ENCODE peak calls at places on chromosomes 5 and 9, in five cellular contexts. One of them, this sample, is unnamed.

GRCh38 chr5:156380846-156381245 is 53.9 kb downstream of the SGCD start:
- DNase-seq in suprapubic skin: no peak
- DNase-seq in sigmoid colon: peak; percentile 70
- DNase-seq in transverse colon: no peak
- DNase-seq in A549: no peak
- DNase-seq in this sample: no peak

GRCh38 chr9:76534031-76534430 is 75.0 kb downstream of the GCNT1 start:
- DNase-seq in sigmoid colon: no peak
- DNase-seq in suprapubic skin: no peak
- DNase-seq in A549: no peak
- DNase-seq in transverse colon: no peak
- DNase-seq in this sample: no peak

GRCh38 chr5:175059687-175060194 is 335.4 kb downstream of the MSX2 start:
- DNase-seq in transverse colon: no peak
- DNase-seq in sigmoid colon: peak; percentile 63
- DNase-seq in A549: peak; percentile 76
- DNase-seq in suprapubic skin: no peak
- DNase-seq in this sample: no peak

GRCh38 chr5:150062523-150062922 is 23.8 kb downstream of the CSF1R start:
- DNase-seq in sigmoid colon: no peak
- DNase-seq in transverse colon: no peak
- DNase-seq in suprapubic skin: no peak
- DNase-seq in A549: no peak
- DNase-seq in this sample: no peak

GRCh38 chr5:93596676-93597441 is 13.8 kb downstream of the NR2F1 start:
- DNase-seq in transverse colon: peak; percentile 70
- DNase-seq in A549: no peak
- DNase-seq in sigmoid colon: no peak
- DNase-seq in suprapubic skin: no peak
- DNase-seq in this sample: no peak

GRCh38 chr9:93910598-93910997 is 44.6 kb downstream of the BARX1 start:
- DNase-seq in sigmoid colon: no peak
- DNase-seq in suprapubic skin: no peak
- DNase-seq in A549: no peak
- DNase-seq in transverse colon: no peak
- DNase-seq in this sample: no peak

GRCh38 chr5:141636413-141637265 is at the start of the genes HDAC3 and RELL2:
- DNase-seq in transverse colon: peak; percentile 97
- DNase-seq in A549: peak; percentile 93
- DNase-seq in suprapubic skin: peak; percentile 95
- DNase-seq in sigmoid colon: peak; percentile 96
- DNase-seq in this sample: peak; percentile 94

GRCh38 chr5:1419476-1420210 is 25.6 kb downstream of the SLC6A3 start:
- DNase-seq in transverse colon: no peak
- DNase-seq in A549: no peak
- DNase-seq in sigmoid colon: peak; percentile 32
- DNase-seq in suprapubic skin: no peak
- DNase-seq in this sample: no peak

GRCh38 chr9:111375817-111376564 is 46.0 kb upstream of the OR2K2 start:
- DNase-seq in A549: no peak
- DNase-seq in sigmoid colon: no peak
- DNase-seq in transverse colon: no peak
- DNase-seq in suprapubic skin: no peak
- DNase-seq in this sample: no peak

GRCh38 chr9:134331186-134332025 is 5.2 kb downstream of the RXRA start:
- DNase-seq in suprapubic skin: no peak
- DNase-seq in sigmoid colon: no peak
- DNase-seq in transverse colon: no peak
- DNase-seq in A549: no peak
- DNase-seq in this sample: no peak

GRCh38 chr5:156354571-156354970 is 27.6 kb downstream of the SGCD start:
- DNase-seq in transverse colon: no peak
- DNase-seq in sigmoid colon: no peak
- DNase-seq in A549: no peak
- DNase-seq in suprapubic skin: no peak
- DNase-seq in this sample: no peak

GRCh38 chr9:121154782-121155181 is 46.9 kb downstream of the RAB14 start:
- DNase-seq in suprapubic skin: no peak
- DNase-seq in A549: no peak
- DNase-seq in sigmoid colon: no peak
- DNase-seq in transverse colon: no peak
- DNase-seq in this sample: peak; percentile 20

GRCh38 chr5:101904736-101905135 is 391.3 kb downstream of the SLCO4C1 start:
- DNase-seq in transverse colon: no peak
- DNase-seq in A549: no peak
- DNase-seq in sigmoid colon: no peak
- DNase-seq in suprapubic skin: no peak
- DNase-seq in this sample: no peak

GRCh38 chr5:77358566-77359205 is 133.4 kb downstream of the WDR41 start:
- DNase-seq in transverse colon: no peak
- DNase-seq in suprapubic skin: no peak
- DNase-seq in sigmoid colon: no peak
- DNase-seq in A549: no peak
- DNase-seq in this sample: no peak

GRCh38 chr9:88775037-88775471 is 216.2 kb upstream of the S1PR3 start:
- DNase-seq in sigmoid colon: peak; percentile 85
- DNase-seq in transverse colon: no peak
- DNase-seq in A549: no peak
- DNase-seq in suprapubic skin: no peak
- DNase-seq in this sample: no peak

GRCh38 chr5:132267166-132267739 is 9.8 kb downstream of the PDLIM4 start:
- DNase-seq in A549: no peak
- DNase-seq in transverse colon: no peak
- DNase-seq in sigmoid colon: no peak
- DNase-seq in suprapubic skin: no peak
- DNase-seq in this sample: no peak

GRCh38 chr5:132264546-132265335 is 7.2 kb downstream of the PDLIM4 start:
- DNase-seq in A549: no peak
- DNase-seq in sigmoid colon: no peak
- DNase-seq in transverse colon: no peak
- DNase-seq in suprapubic skin: no peak
- DNase-seq in this sample: no peak

GRCh38 chr5:132266031-132266835 is 8.7 kb downstream of the PDLIM4 start:
- DNase-seq in A549: no peak
- DNase-seq in transverse colon: no peak
- DNase-seq in suprapubic skin: no peak
- DNase-seq in sigmoid colon: no peak
- DNase-seq in this sample: no peak

GRCh38 chr5:132266836-132267160 is 9.3 kb downstream of the PDLIM4 start:
- DNase-seq in A549: no peak
- DNase-seq in transverse colon: no peak
- DNase-seq in sigmoid colon: no peak
- DNase-seq in suprapubic skin: no peak
- DNase-seq in this sample: no peak

GRCh38 chr5:132265336-132266030 is 8.0 kb downstream of the PDLIM4 start:
- DNase-seq in suprapubic skin: no peak
- DNase-seq in A549: peak; percentile 62
- DNase-seq in transverse colon: peak; percentile 73
- DNase-seq in sigmoid colon: peak; percentile 91
- DNase-seq in this sample: peak; percentile 96
- TF ChIP-seq POLR2A in suprapubic skin: no peak
- TF ChIP-seq POLR2A in A549: no peak
- TF ChIP-seq POLR2A in transverse colon: no peak
- TF ChIP-seq POLR2A in sigmoid colon: no peak
- TF ChIP-seq POLR2A in this sample: no peak

DNA sequence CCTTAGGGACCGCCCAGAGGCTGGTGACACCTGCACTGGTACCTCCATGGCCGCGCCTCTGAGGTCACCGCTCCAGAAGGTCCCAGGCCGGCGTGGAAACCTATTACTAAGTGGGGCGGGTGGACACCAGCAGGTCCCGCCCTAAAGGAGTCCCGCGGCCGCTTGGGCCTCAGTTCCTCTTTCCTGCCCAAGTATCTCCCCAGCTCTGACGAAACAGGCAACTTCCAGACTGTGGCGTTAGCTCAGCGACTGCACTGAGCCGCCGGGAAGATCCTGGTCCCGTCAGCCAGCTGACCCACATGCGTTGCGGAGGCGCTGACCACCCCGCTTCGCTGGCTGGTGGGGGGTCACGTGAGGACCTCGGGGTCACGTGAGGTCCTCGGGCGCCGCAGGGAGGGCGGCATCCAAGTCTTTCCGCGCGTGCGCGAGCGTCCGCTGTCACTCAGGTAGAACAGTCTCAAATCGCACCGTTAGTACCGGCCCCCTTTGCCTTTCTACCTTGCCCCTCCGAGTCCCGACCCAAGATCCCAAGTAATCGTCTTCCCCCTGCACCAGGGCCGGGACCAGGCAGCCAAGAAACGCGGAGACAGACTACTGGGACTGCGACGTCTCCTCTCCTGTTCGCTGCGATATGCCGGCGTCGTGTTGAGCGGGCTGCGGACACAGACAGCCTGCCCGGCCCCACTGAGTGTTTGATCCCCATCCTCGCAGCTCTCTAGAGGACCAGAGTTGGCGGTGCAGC is 53.7 kb upstream of the KDM4C start:
- DNase-seq in transverse colon: peak; percentile 91
- DNase-seq in A549: peak; percentile 94
- DNase-seq in suprapubic skin: peak; percentile 82
- DNase-seq in sigmoid colon: peak; percentile 93
- DNase-seq in this sample: no peak
- TF ChIP-seq POLR2A in transverse colon: peak; percentile 63
- TF ChIP-seq POLR2A in A549: peak; percentile 90
- TF ChIP-seq POLR2A in suprapubic skin: no peak
- TF ChIP-seq POLR2A in sigmoid colon: peak; percentile 18
- TF ChIP-seq POLR2A in this sample: no peak

DNA sequence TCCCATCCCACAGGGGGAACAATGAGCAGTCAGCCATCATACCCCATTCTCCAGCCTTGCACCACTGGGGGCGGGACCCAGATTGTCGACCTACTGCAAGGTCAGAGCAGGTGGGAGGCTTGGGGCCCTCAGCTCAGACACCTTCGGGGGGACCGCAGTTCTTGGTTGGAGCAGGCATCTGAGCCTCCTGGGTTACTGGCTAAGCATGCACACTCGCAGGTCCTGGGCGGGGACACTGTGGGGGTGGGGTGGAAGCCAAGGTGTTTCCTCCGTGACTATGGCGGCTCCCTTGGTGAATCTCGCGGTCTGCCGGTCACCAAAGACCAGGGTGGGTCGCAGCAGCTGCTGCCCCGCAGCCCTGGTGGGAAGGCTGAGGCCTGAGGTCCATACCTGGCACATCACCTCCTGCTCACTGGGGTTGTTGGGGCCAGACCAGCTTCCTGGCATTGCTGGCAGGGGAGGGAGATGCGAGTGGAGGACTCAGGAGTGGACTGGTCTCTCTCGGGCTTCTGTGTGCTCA is 29.9 kb downstream of the PRRT1B start:
- DNase-seq in suprapubic skin: no peak
- DNase-seq in transverse colon: no peak
- DNase-seq in sigmoid colon: no peak
- DNase-seq in A549: no peak
- DNase-seq in this sample: no peak
- TF ChIP-seq POLR2A in suprapubic skin: no peak
- TF ChIP-seq POLR2A in transverse colon: no peak
- TF ChIP-seq POLR2A in sigmoid colon: no peak
- TF ChIP-seq POLR2A in A549: no peak
- TF ChIP-seq POLR2A in this sample: no peak

GRCh38 chr5:68995847-68996204 is 98.0 kb upstream of the SLC30A5 start:
- DNase-seq in sigmoid colon: no peak
- DNase-seq in transverse colon: no peak
- DNase-seq in suprapubic skin: no peak
- DNase-seq in A549: no peak
- DNase-seq in this sample: no peak
- TF ChIP-seq POLR2A in sigmoid colon: no peak
- TF ChIP-seq POLR2A in transverse colon: no peak
- TF ChIP-seq POLR2A in suprapubic skin: no peak
- TF ChIP-seq POLR2A in A549: no peak
- TF ChIP-seq POLR2A in this sample: no peak

GRCh38 chr9:131276891-131277672 is 772 bp upstream of the FAM78A start:
- DNase-seq in sigmoid colon: no peak
- DNase-seq in A549: no peak
- DNase-seq in suprapubic skin: no peak
- DNase-seq in transverse colon: no peak
- DNase-seq in this sample: no peak

GRCh38 chr9:131274674-131275331 is 1.5 kb downstream of the FAM78A start:
- DNase-seq in sigmoid colon: no peak
- DNase-seq in transverse colon: peak; percentile 65
- DNase-seq in suprapubic skin: no peak
- DNase-seq in A549: no peak
- DNase-seq in this sample: no peak

GRCh38 chr9:131276107-131276888 is at the start of gene FAM78A:
- DNase-seq in transverse colon: peak; percentile 57
- DNase-seq in suprapubic skin: no peak
- DNase-seq in A549: no peak
- DNase-seq in sigmoid colon: no peak
- DNase-seq in this sample: no peak

GRCh38 chr9:131273791-131274673 is 2.3 kb downstream of the FAM78A start:
- DNase-seq in transverse colon: no peak
- DNase-seq in sigmoid colon: no peak
- DNase-seq in A549: no peak
- DNase-seq in suprapubic skin: no peak
- DNase-seq in this sample: no peak

DNA sequence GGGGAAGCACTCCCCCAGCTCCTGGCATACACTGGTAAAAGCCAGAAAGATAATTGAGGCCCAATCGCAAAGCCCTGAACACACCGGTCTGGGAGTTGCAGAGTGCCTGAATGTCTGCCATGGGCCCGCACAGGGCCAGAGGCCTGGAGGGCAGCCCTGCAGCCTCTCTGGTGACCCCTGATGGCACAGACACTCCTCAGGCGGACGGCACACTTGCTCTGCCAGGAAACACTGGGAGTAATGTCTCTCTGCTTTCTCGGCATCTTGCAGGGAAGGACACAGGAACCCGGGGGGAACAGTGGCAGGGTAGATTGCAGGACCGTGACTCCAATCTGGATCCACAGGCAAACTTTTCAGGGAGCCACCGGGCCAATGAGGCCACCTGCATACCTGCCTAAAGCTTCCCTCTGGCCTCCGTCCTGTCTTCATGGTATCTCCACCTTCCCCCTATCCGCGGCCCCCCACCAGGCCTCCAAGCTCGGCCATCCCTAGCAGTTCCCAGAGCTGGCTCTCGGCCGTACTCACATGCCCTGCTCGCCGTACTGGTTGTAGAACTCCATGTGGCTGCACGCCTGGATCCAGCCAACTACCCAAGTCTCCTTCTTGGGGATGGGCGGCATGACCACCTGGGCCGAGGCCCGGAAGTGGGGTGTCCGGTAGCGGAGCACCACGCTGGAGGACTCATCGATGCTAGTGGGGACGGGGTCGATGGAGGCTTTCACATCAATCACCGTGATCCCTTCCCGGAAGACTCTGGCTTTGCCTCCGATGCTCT is 791 bp downstream of the FAM78A start:
- DNase-seq in sigmoid colon: no peak
- DNase-seq in A549: no peak
- DNase-seq in transverse colon: peak; percentile 49
- DNase-seq in suprapubic skin: no peak
- DNase-seq in this sample: no peak
- TF ChIP-seq POLR2A in sigmoid colon: no peak
- TF ChIP-seq POLR2A in A549: no peak
- TF ChIP-seq POLR2A in transverse colon: no peak
- TF ChIP-seq POLR2A in suprapubic skin: no peak
- TF ChIP-seq POLR2A in this sample: no peak

DNA sequence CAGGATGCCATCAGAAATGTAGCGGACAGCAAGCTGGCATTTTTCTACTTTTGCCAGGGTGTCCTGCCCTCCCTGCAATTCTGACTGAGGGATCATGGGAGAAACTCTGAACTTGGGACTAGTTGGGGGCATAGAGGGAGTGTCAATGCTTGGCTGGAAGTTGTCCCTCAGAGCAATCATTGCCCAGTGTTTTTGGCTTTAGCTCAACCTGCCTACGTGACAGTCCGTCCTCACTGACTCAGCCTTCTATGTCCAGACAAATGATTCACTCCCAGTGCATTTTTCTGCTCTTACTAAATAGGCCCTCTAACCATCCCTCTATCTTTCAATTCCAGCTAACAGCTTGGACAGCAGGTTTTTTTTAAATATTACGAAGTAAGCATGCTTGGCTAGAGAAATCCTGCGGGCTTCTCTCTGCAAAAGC is 627.4 kb downstream of the TLR4 start:
- DNase-seq in A549: peak; percentile 38
- DNase-seq in suprapubic skin: no peak
- DNase-seq in sigmoid colon: no peak
- DNase-seq in transverse colon: no peak
- DNase-seq in this sample: peak; percentile 56
- TF ChIP-seq POLR2A in A549: no peak
- TF ChIP-seq POLR2A in suprapubic skin: no peak
- TF ChIP-seq POLR2A in sigmoid colon: no peak
- TF ChIP-seq POLR2A in transverse colon: no peak
- TF ChIP-seq POLR2A in this sample: no peak